ENCODE peak calls at places on chromosomes 2 and 18, in ten cellular contexts. I is left lung; A is left cardiac atrium; F is Right ventricle myocardium superior; H is activated CD8-positive, alpha-beta T cell treated with anti-CD3 and anti-CD28 coated beads, Interleukin-2, amount 10 ng/mL, durations not matched to agents 7 days and 5 days; D is HCT116; B is left colon; P is T-cell; U is right cardiac atrium; O is A549. T is an unnamed sample.

GRCh38 chr18:58230438-58231179 is 186.6 kb downstream of the NEDD4L start:
- ATAC-seq in D (peak), P (no peak), F (no peak), B (peak), U (no peak), A (no peak), H (no peak), O (no peak), I (peak), T (no peak)

GRCh38 chr2:241649927-241650326 is 12.4 kb downstream of the ATG4B start:
- ATAC-seq in P (no peak), F (no peak), B (no peak), O (no peak), D (no peak), I (peak), A (no peak), U (no peak), H (no peak), T (no peak)

GRCh38 chr2:15450808-15451207 is 110.3 kb downstream of the NBAS start:
- ATAC-seq in A (no peak), D (no peak), I (no peak), U (no peak), P (no peak), F (no peak), H (no peak), O (no peak), B (no peak), T (no peak)

GRCh38 chr18:49697757-49698595 is 115.4 kb downstream of the ACAA2 start:
- ATAC-seq in U (peak), B (peak), I (peak), D (no peak), A (peak), H (no peak), O (no peak), F (peak), P (no peak), T (no peak)

GRCh38 chr2:46216213-46216612 is 81.0 kb upstream of the EPAS1 start:
- ATAC-seq in O (no peak), H (no peak), A (no peak), P (no peak), F (no peak), D (no peak), B (no peak), U (no peak), I (no peak), T (no peak)

GRCh38 chr2:100739735-100740432 is 80.1 kb upstream of the NPAS2 start:
- ATAC-seq in I (no peak), A (no peak), P (no peak), U (no peak), O (no peak), H (no peak), D (no peak), F (no peak), B (no peak), T (no peak)

GRCh38 chr2:144156736-144157645 is 362.9 kb downstream of the ZEB2 start:
- ATAC-seq in O (no peak), H (no peak), U (no peak), B (no peak), F (no peak), A (no peak), I (no peak), D (no peak), P (no peak), T (no peak)

GRCh38 chr2:43383533-43383932 is 157.1 kb upstream of the ZFP36L2 start:
- ATAC-seq in O (no peak), H (peak), I (no peak), D (no peak), A (no peak), B (no peak), P (no peak), U (no peak), F (no peak), T (no peak)

GRCh38 chr18:70418551-70419311 is 129.9 kb downstream of the SOCS6 start:
- ATAC-seq in D (no peak), U (no peak), A (no peak), H (no peak), P (no peak), B (no peak), I (no peak), O (no peak), F (no peak), T (no peak)

GRCh38 chr2:234435836-234436481 is 60.9 kb downstream of the ARL4C start:
- ATAC-seq in B (no peak), F (peak), H (no peak), A (peak), I (no peak), D (no peak), U (peak), P (no peak), O (no peak), T (no peak)

GRCh38 chr2:38113999-38114708 is 38.2 kb upstream of the CYP1B1 start:
- ATAC-seq in B (no peak), O (no peak), P (no peak), F (peak), A (peak), H (no peak), D (no peak), I (peak), U (peak), T (peak)

GRCh38 chr2:216890138-216890537 is 30.3 kb upstream of the TNP1 start:
- ATAC-seq in U (no peak), H (no peak), F (no peak), I (no peak), B (no peak), O (no peak), A (no peak), P (no peak), D (no peak), T (no peak)

GRCh38 chr2:177405029-177405692 is 12.6 kb downstream of the AGPS start:
- ATAC-seq in P (no peak), H (no peak), B (peak), U (no peak), I (no peak), D (no peak), O (no peak), A (no peak), F (no peak), T (no peak)

GRCh38 chr2:237165405-237166276 is 80.0 kb downstream of the COPS8 start:
- ATAC-seq in I (peak), B (no peak), P (no peak), F (no peak), A (peak), D (peak), U (no peak), H (no peak), O (peak), T (no peak)

GRCh38 chr2:20450201-20451108 is 3.6 kb downstream of the RHOB start:
- ATAC-seq in B (no peak), D (no peak), P (no peak), H (no peak), I (peak), O (peak), A (peak), U (peak), F (peak), T (peak)

GRCh38 chr18:78390348-78390929 is 589.2 kb upstream of the SALL3 start:
- ATAC-seq in I (no peak), H (no peak), B (no peak), F (no peak), A (no peak), U (no peak), O (no peak), P (no peak), D (no peak), T (no peak)

GRCh38 chr18:607930-608329 is 11.1 kb downstream of the CLUL1 start:
- ATAC-seq in P (no peak), I (no peak), B (no peak), A (no peak), O (no peak), H (no peak), U (no peak), D (no peak), F (peak), T (peak)